ENCODE peak calls at places on chromosomes 11 and 22, in nine cellular contexts. R, U, E, M, T, W, S, K and X are unnamed samples.

GRCh38 chr22:38570841-38571364 is 920 bp upstream of the DMC1 start:
- DNase-seq in R (peak; percentile 48), U (peak; percentile 14), E (no peak), M (peak; percentile 66), T (no peak), W (no peak), S (peak; percentile 36), K (peak; percentile 40), X (peak; percentile 81)

GRCh38 chr11:110198031-110198729 is 98.2 kb downstream of the RDX start:
- DNase-seq in R (no peak), U (no peak), E (no peak), M (no peak), T (no peak), W (no peak), S (peak; percentile 66), K (no peak), X (no peak)

GRCh38 chr22:21726650-21727049 is 8.9 kb downstream of the YPEL1 start:
- DNase-seq in R (no peak), U (no peak), E (no peak), M (peak; percentile 87), T (no peak), W (no peak), S (peak; percentile 32), K (no peak), X (no peak)

GRCh38 chr11:23311986-23312940 is 452.0 kb upstream of the CCDC179 start:
- DNase-seq in R (no peak), U (no peak), E (peak; percentile 46), M (peak; percentile 31), T (no peak), W (no peak), S (peak; percentile 51), K (no peak), X (no peak)

GRCh38 chr11:10498426-10499250 is 42.3 kb downstream of the RNF141 start:
- DNase-seq in R (peak; percentile 15), U (no peak), E (no peak), M (no peak), T (no peak), W (no peak), S (no peak), K (no peak), X (no peak)

GRCh38 chr22:22754961-22755777 is 110.8 kb downstream of the GGTLC2 start:
- DNase-seq in R (no peak), U (no peak), E (no peak), M (no peak), T (no peak), W (no peak), S (no peak), K (peak; percentile 4), X (peak; percentile 52)

GRCh38 chr22:24333301-24333700 is 62.7 kb downstream of the SPECC1L start:
- DNase-seq in R (no peak), U (no peak), E (peak; percentile 43), M (no peak), T (peak; percentile 37), W (no peak), S (peak; percentile 56), K (no peak), X (no peak)

GRCh38 chr22:17213976-17214375 is 5.3 kb downstream of the ADA2 start:
- DNase-seq in R (peak; percentile 56), U (no peak), E (no peak), M (peak; percentile 79), T (no peak), W (peak; percentile 75), S (peak; percentile 75), K (no peak), X (no peak)

GRCh38 chr11:77842451-77843121 is 21.6 kb downstream of the AAMDC start:
- DNase-seq in R (no peak), U (no peak), E (no peak), M (no peak), T (no peak), W (no peak), S (peak; percentile 60), K (no peak), X (no peak)

GRCh38 chr11:33266418-33267215 is 9.4 kb downstream of the HIPK3 start:
- DNase-seq in R (no peak), U (no peak), E (no peak), M (peak; percentile 37), T (peak; percentile 42), W (peak; percentile 46), S (peak; percentile 91), K (no peak), X (peak; percentile 74)

GRCh38 chr11:10550503-10550902 is 9.5 kb upstream of the RNF141 start:
- DNase-seq in R (no peak), U (no peak), E (peak; percentile 43), M (no peak), T (peak; percentile 24), W (no peak), S (peak; percentile 72), K (no peak), X (no peak)

GRCh38 chr11:71408826-71409225 is 39.4 kb downstream of the DHCR7 start:
- DNase-seq in R (no peak), U (no peak), E (no peak), M (no peak), T (no peak), W (no peak), S (no peak), K (no peak), X (no peak)

GRCh38 chr22:46393791-46394333 is 58.3 kb downstream of the TRMU start:
- DNase-seq in R (no peak), U (no peak), E (no peak), M (no peak), T (no peak), W (no peak), S (no peak), K (no peak), X (no peak)
- H3K4me3 ChIP-seq in R (no peak overlapping the region), U (no peak overlapping the region), E (no peak overlapping the region), M (no peak overlapping the region), T (no peak overlapping the region), W (no peak overlapping the region), S (no peak overlapping the region), K (no peak overlapping the region), X (no peak overlapping the region)

GRCh38 chr11:61571869-61572268 is 9.0 kb downstream of the SYT7 start:
- DNase-seq in R (no peak), U (no peak), E (no peak), M (no peak), T (no peak), W (no peak), S (no peak), K (no peak), X (no peak)

GRCh38 chr11:61564936-61565696 is 15.8 kb downstream of the SYT7 start:
- DNase-seq in R (no peak), U (no peak), E (no peak), M (no peak), T (no peak), W (no peak), S (no peak), K (no peak), X (no peak)

GRCh38 chr11:61569701-61570100 is 11.2 kb downstream of the SYT7 start:
- DNase-seq in R (no peak), U (no peak), E (no peak), M (no peak), T (no peak), W (no peak), S (no peak), K (no peak), X (no peak)

GRCh38 chr11:61571337-61571736 is 9.5 kb downstream of the SYT7 start:
- DNase-seq in R (no peak), U (no peak), E (no peak), M (no peak), T (no peak), W (no peak), S (no peak), K (no peak), X (no peak)

DNA sequence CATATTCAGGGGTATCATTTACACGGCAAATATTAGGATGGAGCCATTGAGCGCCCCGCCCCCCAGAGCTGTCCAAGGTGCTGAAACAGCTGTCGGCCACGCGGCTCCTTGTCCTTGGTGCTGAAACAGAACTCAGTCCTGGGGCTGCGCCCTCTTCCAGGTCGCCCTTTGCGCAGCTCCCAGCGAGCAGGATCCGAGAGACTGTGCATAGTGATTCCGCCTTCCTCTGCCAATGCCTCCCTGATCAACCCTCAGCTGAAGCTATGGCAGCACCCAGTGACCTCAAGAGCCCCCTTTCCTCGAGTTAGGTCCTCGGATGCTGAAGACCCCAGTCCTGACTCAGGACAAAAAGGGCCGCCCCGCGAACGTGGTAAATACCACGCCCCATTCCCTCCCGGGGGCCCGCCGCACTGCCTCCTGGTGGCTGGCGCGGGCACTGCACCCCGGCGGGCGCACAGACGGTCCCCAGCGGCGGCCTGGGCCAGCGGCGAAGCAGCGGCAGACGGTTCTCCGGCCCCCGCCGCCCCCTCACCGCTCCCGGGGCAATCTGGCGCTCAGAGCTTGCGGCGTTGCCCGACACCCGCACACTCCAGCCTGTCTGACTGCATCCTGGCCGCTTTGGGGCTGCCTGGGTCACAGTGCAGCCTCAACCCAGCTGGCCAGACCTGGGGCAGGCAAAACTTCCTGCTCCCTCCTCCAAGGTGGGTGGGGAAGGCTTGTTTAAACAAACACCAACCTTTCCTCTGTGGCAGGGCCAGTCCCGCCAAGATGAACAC is 13.4 kb downstream of the SYT7 start:
- DNase-seq in R (peak; percentile 86), U (peak; percentile 91), E (no peak), M (peak; percentile 92), T (peak; percentile 20), W (peak; percentile 86), S (peak; percentile 80), K (peak; percentile 62), X (no peak)
- H3K4me3 ChIP-seq in R (no peak overlapping the region), U (peak overlapping the region; percentile 62), E (no peak overlapping the region), M (peak overlapping the region; percentile 59), T (no peak overlapping the region), W (no peak overlapping the region), S (no peak overlapping the region), K (no peak overlapping the region), X (no peak overlapping the region)

GRCh38 chr22:43289551-43289963 is 53.6 kb downstream of the SCUBE1 start:
- DNase-seq in R (no peak), U (no peak), E (no peak), M (no peak), T (no peak), W (no peak), S (peak; percentile 40), K (no peak), X (no peak)
- H3K4me3 ChIP-seq in R (no peak overlapping the region), U (no peak overlapping the region), E (no peak overlapping the region), M (no peak overlapping the region), T (peak overlapping the region; percentile 32), W (peak overlapping the region; percentile 31), S (peak overlapping the region; percentile 26), K (peak overlapping the region; percentile 16), X (peak overlapping the region; percentile 68)

GRCh38 chr11:2445948-2446551 is 1.2 kb downstream of the KCNQ1 start:
- DNase-seq in R (peak; percentile 55), U (no peak), E (no peak), M (peak; percentile 13), T (no peak), W (peak; percentile 80), S (no peak), K (no peak), X (no peak)

GRCh38 chr11:2444301-2445106 is at the start of the genes KCNQ1 and TRPM5:
- DNase-seq in R (peak; percentile 85), U (peak; percentile 48), E (no peak), M (peak; percentile 79), T (no peak), W (peak; percentile 92), S (no peak), K (no peak), X (no peak)

GRCh38 chr11:2443881-2444300 is 423 bp downstream of the TRPM5 start:
- DNase-seq in R (peak; percentile 67), U (no peak), E (no peak), M (no peak), T (no peak), W (peak; percentile 73), S (no peak), K (no peak), X (no peak)

GRCh38 chr11:2446590-2447252 is 1.9 kb downstream of the KCNQ1 start:
- DNase-seq in R (peak; percentile 76), U (no peak), E (no peak), M (no peak), T (no peak), W (peak; percentile 76), S (no peak), K (no peak), X (no peak)

GRCh38 chr11:2445107-2445947 is 519 bp downstream of the KCNQ1 start:
- DNase-seq in R (peak; percentile 36), U (no peak), E (no peak), M (peak; percentile 47), T (no peak), W (peak; percentile 77), S (no peak), K (no peak), X (no peak)
- H3K4me3 ChIP-seq in R (peak overlapping the region; percentile 49), U (peak overlapping the region; percentile 80), E (no peak overlapping the region), M (peak overlapping the region; percentile 62), T (no peak overlapping the region), W (peak overlapping the region; percentile 57), S (no peak overlapping the region), K (peak overlapping the region; percentile 54), X (peak overlapping the region; percentile 65)